ENCODE peak calls at places on chromosomes 12 and 14, in six cellular contexts. E, Q, V, H, M and Z are unnamed samples.

GRCh38 chr14:52356025-52356424 is 41.9 kb downstream of the PTGER2 start:
- DNase-seq in M (no peak), H (no peak), V (no peak), Q (no peak), E (no peak), Z (no peak)

GRCh38 chr14:103699901-103700752 is 15.1 kb downstream of the XRCC3 start:
- DNase-seq in V (no peak), E (no peak), Q (no peak), H (no peak), M (peak; percentile 57), Z (no peak)

GRCh38 chr14:28097585-28097984 is 669.0 kb upstream of the FOXG1 start:
- DNase-seq in V (no peak), Q (no peak), M (no peak), H (no peak), E (no peak), Z (no peak)

GRCh38 chr12:49021292-49021915 is 2.8 kb upstream of the PRKAG1 start:
- DNase-seq in H (peak; percentile 22), V (peak; percentile 28), Q (no peak), E (no peak), M (no peak), Z (no peak)

GRCh38 chr12:109813810-109814416 is 19.3 kb downstream of the TRPV4 start:
- DNase-seq in V (no peak), Q (no peak), M (no peak), E (no peak), H (no peak), Z (no peak)

GRCh38 chr12:6039894-6040601 is 84.4 kb downstream of the VWF start:
- DNase-seq in Q (peak; percentile 63), V (peak; percentile 80), M (no peak), H (peak; percentile 72), E (peak; percentile 53), Z (peak; percentile 84)

GRCh38 chr12:129776977-129777667 is 126.7 kb downstream of the TMEM132D start:
- DNase-seq in E (no peak), H (no peak), V (no peak), M (no peak), Q (no peak), Z (no peak)

GRCh38 chr12:42426733-42427132 is 100.8 kb downstream of the PPHLN1 start:
- DNase-seq in V (no peak), H (no peak), Q (no peak), E (peak; percentile 16), M (no peak), Z (no peak)

GRCh38 chr12:121424632-121424992 is 24.7 kb downstream of the RNF34 start:
- DNase-seq in Q (no peak), E (no peak), M (no peak), V (no peak), H (no peak), Z (no peak)

GRCh38 chr12:105552056-105552455 is 221.6 kb downstream of the C12orf75 start:
- DNase-seq in V (no peak), M (no peak), E (no peak), H (no peak), Q (no peak), Z (no peak)